ENCODE peak calls at places on chromosomes 16 and 17, in seven cellular contexts. One of them, this sample, is unnamed.

GRCh38 chr17:40550608-40551007 is 14.7 kb downstream of the CCR7 start:
- DNase-seq in stimulated activated CD4-positive, alpha-beta T cell treated with anti-CD3 and anti-CD28 coated beads, Interleukin-4, amount 100 ng/mL, for 4 hours: no peak
- DNase-seq in astrocyte of the spinal cord: peak; percentile 85
- DNase-seq in Kasumi-1: no peak
- DNase-seq in small intestine: no peak
- DNase-seq in smooth muscle cell of the brain vasculature: peak; percentile 88
- DNase-seq in NCI-H774: no peak
- DNase-seq in this sample: peak; percentile 79

GRCh38 chr16:17830651-17831050 is 359.9 kb upstream of the XYLT1 start:
- DNase-seq in stimulated activated CD4-positive, alpha-beta T cell treated with anti-CD3 and anti-CD28 coated beads, Interleukin-4, amount 100 ng/mL, for 4 hours: no peak
- DNase-seq in small intestine: no peak
- DNase-seq in Kasumi-1: no peak
- DNase-seq in smooth muscle cell of the brain vasculature: no peak
- DNase-seq in NCI-H774: no peak
- DNase-seq in astrocyte of the spinal cord: no peak
- DNase-seq in this sample: no peak

GRCh38 chr17:35214631-35215273 is 20.6 kb upstream of the SLC35G3 start:
- DNase-seq in NCI-H774: no peak
- DNase-seq in small intestine: peak; percentile 11
- DNase-seq in Kasumi-1: no peak
- DNase-seq in smooth muscle cell of the brain vasculature: no peak
- DNase-seq in stimulated activated CD4-positive, alpha-beta T cell treated with anti-CD3 and anti-CD28 coated beads, Interleukin-4, amount 100 ng/mL, for 4 hours: no peak
- DNase-seq in astrocyte of the spinal cord: no peak
- DNase-seq in this sample: no peak

GRCh38 chr17:19322129-19322505 is 40.4 kb downstream of the B9D1 start:
- DNase-seq in smooth muscle cell of the brain vasculature: no peak
- DNase-seq in Kasumi-1: no peak
- DNase-seq in small intestine: no peak
- DNase-seq in stimulated activated CD4-positive, alpha-beta T cell treated with anti-CD3 and anti-CD28 coated beads, Interleukin-4, amount 100 ng/mL, for 4 hours: no peak
- DNase-seq in NCI-H774: no peak
- DNase-seq in astrocyte of the spinal cord: no peak
- DNase-seq in this sample: no peak

GRCh38 chr17:76039121-76039520 is 12.0 kb upstream of the EVPL start:
- DNase-seq in NCI-H774: no peak
- DNase-seq in small intestine: no peak
- DNase-seq in stimulated activated CD4-positive, alpha-beta T cell treated with anti-CD3 and anti-CD28 coated beads, Interleukin-4, amount 100 ng/mL, for 4 hours: no peak
- DNase-seq in smooth muscle cell of the brain vasculature: no peak
- DNase-seq in astrocyte of the spinal cord: peak; percentile 17
- DNase-seq in Kasumi-1: no peak
- DNase-seq in this sample: no peak

GRCh38 chr17:41592601-41593305 is 6.1 kb upstream of the KRT14 start:
- DNase-seq in Kasumi-1: no peak
- DNase-seq in astrocyte of the spinal cord: no peak
- DNase-seq in smooth muscle cell of the brain vasculature: no peak
- DNase-seq in NCI-H774: no peak
- DNase-seq in stimulated activated CD4-positive, alpha-beta T cell treated with anti-CD3 and anti-CD28 coated beads, Interleukin-4, amount 100 ng/mL, for 4 hours: no peak
- DNase-seq in small intestine: no peak
- DNase-seq in this sample: no peak

GRCh38 chr17:75130632-75131277 is 787 bp downstream of the NT5C start:
- DNase-seq in small intestine: peak; percentile 69
- DNase-seq in stimulated activated CD4-positive, alpha-beta T cell treated with anti-CD3 and anti-CD28 coated beads, Interleukin-4, amount 100 ng/mL, for 4 hours: peak; percentile 55
- DNase-seq in astrocyte of the spinal cord: peak; percentile 70
- DNase-seq in smooth muscle cell of the brain vasculature: peak; percentile 39
- DNase-seq in Kasumi-1: peak; percentile 87
- DNase-seq in NCI-H774: no peak
- DNase-seq in this sample: peak; percentile 71

GRCh38 chr17:65472602-65473001 is 88.8 kb downstream of the AXIN2 start:
- DNase-seq in stimulated activated CD4-positive, alpha-beta T cell treated with anti-CD3 and anti-CD28 coated beads, Interleukin-4, amount 100 ng/mL, for 4 hours: no peak
- DNase-seq in Kasumi-1: no peak
- DNase-seq in smooth muscle cell of the brain vasculature: no peak
- DNase-seq in astrocyte of the spinal cord: no peak
- DNase-seq in NCI-H774: no peak
- DNase-seq in small intestine: no peak
- DNase-seq in this sample: peak; percentile 80

GRCh38 chr16:14071576-14072271 is 605 bp downstream of the MRTFB start:
- DNase-seq in smooth muscle cell of the brain vasculature: no peak
- DNase-seq in small intestine: no peak
- DNase-seq in NCI-H774: no peak
- DNase-seq in astrocyte of the spinal cord: no peak
- DNase-seq in Kasumi-1: no peak
- DNase-seq in stimulated activated CD4-positive, alpha-beta T cell treated with anti-CD3 and anti-CD28 coated beads, Interleukin-4, amount 100 ng/mL, for 4 hours: no peak
- DNase-seq in this sample: peak; percentile 13